ENCODE peak calls at places on chromosomes 1 and 21, in five cellular contexts. T is mesenchymal stem cell, C is neural progenitor cell, H is IMR-90, S is fibroblast of lung. Q is an unnamed sample.

GRCh38 chr1:40762144-40762923 is 21.3 kb upstream of the KCNQ4 start:
- DNase-seq in H (no peak), S (no peak), C (no peak), T (no peak), Q (no peak)

GRCh38 chr1:29279406-29279805 is 43.1 kb downstream of the PTPRU start:
- DNase-seq in C (no peak), S (no peak), T (no peak), H (no peak), Q (no peak)

GRCh38 chr21:39083377-39084008 is 99.8 kb downstream of the PSMG1 start:
- DNase-seq in T (peak), S (peak), C (no peak), H (no peak), Q (no peak)

GRCh38 chr1:211623510-211623909 is 44.5 kb upstream of the SLC30A1 start:
- DNase-seq in T (no peak), H (no peak), C (no peak), S (no peak), Q (no peak)

GRCh38 chr1:246300653-246301549 is 206.2 kb downstream of the SMYD3 start:
- DNase-seq in T (no peak), H (no peak), S (no peak), C (no peak), Q (no peak)

GRCh38 chr1:45351508-45351907 is 11.3 kb upstream of the MUTYH start:
- DNase-seq in H (no peak), T (no peak), C (no peak), S (no peak), Q (no peak)

GRCh38 chr21:43853851-43854772 is 10.9 kb upstream of the AGPAT3 start:
- DNase-seq in C (no peak), T (no peak), S (no peak), H (no peak), Q (no peak)

GRCh38 chr1:229717774-229718173 is 91.7 kb downstream of the URB2 start:
- DNase-seq in T (no peak), S (no peak), H (no peak), C (no peak), Q (no peak)

GRCh38 chr1:53771648-53772047 is 32.7 kb upstream of the GLIS1 start:
- DNase-seq in T (peak), S (peak), H (peak), C (no peak), Q (no peak)

GRCh38 chr1:3688836-3689750 is 36.8 kb downstream of the TP73 start:
- DNase-seq in C (no peak), H (no peak), S (no peak), T (no peak), Q (no peak)

GRCh38 chr1:155006601-155007101 is 4.0 kb downstream of the ZBTB7B start:
- DNase-seq in H (no peak), T (no peak), S (peak), C (peak), Q (peak)

GRCh38 chr1:17878837-17879236 is 123.7 kb downstream of the ACTL8 start:
- DNase-seq in C (no peak), T (peak), S (peak), H (peak), Q (no peak)

GRCh38 chr1:147568551-147568950 is 27.2 kb downstream of the BCL9 start:
- DNase-seq in C (no peak), T (no peak), H (no peak), S (no peak), Q (no peak)

GRCh38 chr1:61082336-61083013 is at the start of gene NFIA:
- DNase-seq in C (no peak), T (peak), H (peak), S (peak), Q (no peak)

GRCh38 chr1:184867866-184868585 is 106.3 kb downstream of the NIBAN1 start:
- DNase-seq in S (no peak), C (no peak), T (no peak), H (no peak), Q (no peak)

GRCh38 chr21:38683222-38683621 is 122.5 kb upstream of the ETS2 start:
- DNase-seq in S (peak), H (no peak), C (no peak), T (peak), Q (no peak)

GRCh38 chr1:234396871-234397270 is 23.6 kb downstream of the COA6 start:
- DNase-seq in H (no peak), S (no peak), C (no peak), T (no peak), Q (no peak)

GRCh38 chr1:102472524-102472923 is 475.8 kb upstream of the OLFM3 start:
- DNase-seq in C (no peak), T (no peak), H (no peak), S (no peak), Q (no peak)

GRCh38 chr1:43930949-43931275 is 2.7 kb upstream of the ARTN start:
- DNase-seq in S (no peak), H (no peak), C (no peak), T (no peak), Q (no peak)

GRCh38 chr1:50348449-50349241 is 74.6 kb downstream of the DMRTA2 start:
- DNase-seq in S (peak), H (peak), C (peak), T (peak), Q (peak)

GRCh38 chr1:33056426-33056825 is 19.7 kb upstream of the AK2 start:
- DNase-seq in T (no peak), S (no peak), H (no peak), C (no peak), Q (peak)

GRCh38 chr1:38083541-38083940 is 36.9 kb upstream of the POU3F1 start:
- DNase-seq in C (peak), T (no peak), H (no peak), S (no peak), Q (no peak)

GRCh38 chr21:33976082-33976979 is 60.7 kb upstream of the ATP5PO start:
- DNase-seq in C (no peak), S (peak), T (peak), H (peak), Q (peak)

GRCh38 chr21:28025111-28025510 is 967.6 kb downstream of the LTN1 start:
- DNase-seq in H (no peak), T (no peak), C (no peak), S (no peak), Q (no peak)

GRCh38 chr1:101086783-101087182 is 61.2 kb upstream of the DPH5 start:
- DNase-seq in H (peak), S (no peak), T (peak), C (no peak), Q (no peak)

GRCh38 chr1:109969430-109969829 is 15.1 kb upstream of the AHCYL1 start:
- DNase-seq in S (peak), C (no peak), T (no peak), H (peak), Q (no peak)

GRCh38 chr1:116360435-116361173 is 12.4 kb upstream of the ATP1A1 start:
- DNase-seq in H (peak), S (peak), C (no peak), T (peak), Q (no peak)

GRCh38 chr1:180415985-180416633 is 86.3 kb downstream of the ACBD6 start:
- DNase-seq in C (peak), S (peak), T (peak), H (peak), Q (no peak)

GRCh38 chr1:118988186-118989005 is at the start of gene TBX15:
- DNase-seq in S (no peak), T (peak), C (peak), H (no peak), Q (no peak)

GRCh38 chr1:203278087-203278884 is 27.0 kb upstream of the BTG2 start:
- DNase-seq in T (peak), C (peak), H (peak), S (peak), Q (no peak)

GRCh38 chr1:206469933-206470691 is at the start of gene IKBKE:
- DNase-seq in C (peak), S (peak), T (peak), H (peak), Q (peak)

GRCh38 chr1:5651964-5652751 is 340.1 kb downstream of the NPHP4 start:
- DNase-seq in S (no peak), C (peak), H (no peak), T (no peak), Q (no peak)

GRCh38 chr1:174883361-174883760 is 116.4 kb upstream of the CACYBP start:
- DNase-seq in S (peak), H (peak), T (peak), C (peak), Q (no peak)

DNA sequence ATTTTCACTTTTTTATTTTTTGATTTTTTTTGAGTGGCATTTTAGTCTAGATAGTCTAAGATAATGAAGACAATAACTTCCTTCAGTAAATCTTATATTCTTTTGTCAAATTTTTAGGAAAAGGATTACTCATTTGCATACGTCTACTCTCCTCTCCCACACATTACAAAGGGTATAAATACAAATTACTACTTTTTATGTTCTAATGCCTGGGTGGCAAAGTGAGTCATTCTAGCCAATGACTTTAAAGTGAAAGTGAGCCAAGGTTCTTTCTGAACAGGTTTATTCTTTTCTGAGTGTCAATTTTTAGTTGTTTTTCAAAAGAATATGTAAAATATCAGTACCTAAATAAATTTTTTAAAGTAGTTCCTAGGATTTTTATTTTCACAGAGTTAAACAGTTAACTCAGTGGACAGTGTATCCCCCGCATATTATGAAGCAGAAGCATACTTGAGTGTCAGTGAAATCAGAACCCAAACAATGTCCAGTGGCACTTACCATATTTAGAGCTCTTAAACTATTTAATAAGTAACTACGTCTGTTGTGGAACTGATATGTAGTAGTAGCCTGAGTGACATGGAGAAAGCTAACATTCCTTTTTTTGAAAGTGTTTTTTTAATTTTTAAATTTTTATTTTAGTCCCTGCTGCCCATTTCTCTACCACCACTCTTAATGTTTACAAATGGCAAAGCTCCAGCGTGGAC is 141.7 kb downstream of the PHTF1 start:
- DNase-seq in S (peak), H (peak), C (no peak), T (no peak), Q (no peak)
- H3K4me2 ChIP-seq in S (no peak), H (no peak), C (no peak), T (no peak), Q (no peak)

GRCh38 chr1:192705510-192705909 is 69.6 kb downstream of the RGS13 start:
- DNase-seq in T (no peak), H (no peak), C (no peak), S (no peak), Q (no peak)

GRCh38 chr1:192698731-192699130 is 62.8 kb downstream of the RGS13 start:
- DNase-seq in S (no peak), H (no peak), T (no peak), C (no peak), Q (peak)

GRCh38 chr1:192703283-192704206 is 67.6 kb downstream of the RGS13 start:
- DNase-seq in T (no peak), C (no peak), H (no peak), S (no peak), Q (no peak)

GRCh38 chr1:192700834-192701271 is 64.9 kb downstream of the RGS13 start:
- DNase-seq in H (peak), S (peak), C (no peak), T (peak), Q (no peak)

DNA sequence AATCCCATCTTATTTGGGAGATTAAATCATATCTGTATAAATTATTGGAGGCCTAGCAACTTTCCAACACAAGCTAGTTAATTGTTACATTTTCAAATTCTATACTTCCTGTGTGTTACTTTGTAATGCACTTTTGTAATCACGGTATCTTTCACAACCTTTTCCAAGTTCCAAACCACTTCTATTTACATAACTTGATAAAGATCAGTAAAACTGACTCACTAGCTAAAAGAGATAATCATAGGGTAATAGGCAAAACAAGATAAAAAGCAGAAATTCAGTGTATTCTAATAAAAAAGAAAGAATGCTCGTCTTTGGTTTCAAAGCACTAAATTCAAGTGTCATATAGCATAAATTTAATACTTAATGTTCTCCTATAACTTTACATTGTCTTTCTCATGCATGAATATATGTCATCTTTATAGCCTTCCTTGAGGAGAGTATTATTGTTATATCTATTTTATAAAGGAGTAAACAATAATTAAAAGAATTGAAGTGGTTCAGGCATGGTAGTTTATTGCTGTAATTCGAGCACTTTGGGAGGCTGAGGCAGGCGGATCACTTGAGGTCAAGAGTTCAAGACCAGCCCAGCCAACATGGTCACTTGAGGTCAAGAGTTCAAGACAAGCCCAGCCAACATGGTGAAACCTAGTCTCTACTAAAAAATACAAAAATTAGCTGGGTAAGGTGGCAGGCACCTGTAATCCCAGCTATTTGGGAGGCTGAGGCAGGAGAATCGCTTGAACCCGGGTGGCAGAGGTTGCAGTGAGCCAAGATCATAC is 66.5 kb downstream of the RGS13 start:
- DNase-seq in T (peak), S (peak), H (peak), C (no peak), Q (no peak)
- H3K4me2 ChIP-seq in T (no peak), S (peak), H (peak), C (no peak), Q (no peak)

GRCh38 chr1:24557711-24558121 is 1.8 kb downstream of the NCMAP start:
- DNase-seq in C (no peak), S (no peak), T (peak), H (no peak), Q (no peak)
- H3K4me2 ChIP-seq in C (no peak), S (no peak), T (no peak), H (no peak), Q (no peak)

GRCh38 chr1:208788013-208788412 is 543.8 kb upstream of the PLXNA2 start:
- DNase-seq in T (no peak), C (no peak), S (no peak), H (no peak), Q (no peak)
- H3K4me2 ChIP-seq in T (no peak), C (no peak), S (no peak), H (no peak), Q (no peak)

GRCh38 chr1:995665-996633 is 3.9 kb downstream of the HES4 start:
- DNase-seq in C (no peak), H (no peak), S (no peak), T (peak), Q (peak)
- H3K4me2 ChIP-seq in C (no peak), H (no peak), S (no peak), T (no peak), Q (no peak)

GRCh38 chr1:11691928-11692711 is 610 bp downstream of the DRAXIN start:
- DNase-seq in T (no peak), H (no peak), S (no peak), C (peak), Q (no peak)
- H3K4me2 ChIP-seq in T (no peak), H (no peak), S (peak), C (peak), Q (peak)

Q was measured in DND-41.